ENCODE peak calls at places on chromosomes 7 and 10, in six cellular contexts. H is sigmoid colon; A is right lobe of liver; P is fibroblast of the aortic adventitia; I is CD4-positive, alpha-beta T cell; X is neural crest cell. O is an unnamed sample.
A peak's percentile ranks its signal among the peaks of the same experiment; 100 is the strongest.

GRCh38 chr10:119454231-119454804 is 88.2 kb downstream of the RGS10 start:
- DNase-seq in H (no peak), A (no peak), P (no peak), I (no peak), X (no peak), O (no peak)

GRCh38 chr10:45155784-45156183 is 155.1 kb downstream of the ZNF22 start:
- DNase-seq in H (no peak), A (no peak), P (no peak), I (no peak), X (no peak), O (no peak)

GRCh38 chr7:44235582-44236332 is 35.0 kb downstream of the YKT6 start:
- DNase-seq in H (no peak), A (no peak), P (no peak), I (no peak), X (no peak), O (no peak)

GRCh38 chr10:85600744-85601081 is 765.9 kb downstream of the GRID1 start:
- DNase-seq in H (no peak), A (peak; percentile 14), P (no peak), I (no peak), X (no peak), O (no peak)

GRCh38 chr7:90579181-90579688 is 16.9 kb upstream of the CDK14 start:
- DNase-seq in H (no peak), A (no peak), P (peak; percentile 98), I (no peak), X (no peak), O (peak; percentile 73)

GRCh38 chr10:3398825-3399646 is 226.5 kb upstream of the PITRM1 start:
- DNase-seq in H (no peak), A (no peak), P (no peak), I (no peak), X (peak; percentile 52), O (no peak)

GRCh38 chr7:55887786-55888185 is 530 bp downstream of the ZNF713 start:
- DNase-seq in H (no peak), A (no peak), P (peak; percentile 3), I (peak; percentile 1), X (no peak), O (no peak)

GRCh38 chr10:132962623-132963429 is 20.5 kb upstream of the CFAP46 start:
- DNase-seq in H (no peak), A (no peak), P (peak; percentile 68), I (no peak), X (no peak), O (peak; percentile 31)

GRCh38 chr10:36676321-36677169 is 448.9 kb upstream of the ANKRD30A start:
- DNase-seq in H (no peak), A (no peak), P (peak; percentile 77), I (no peak), X (no peak), O (no peak)

GRCh38 chr7:92685146-92686042 is 95.2 kb upstream of the FAM133B start:
- DNase-seq in H (no peak), A (no peak), P (no peak), I (peak; percentile 19), X (no peak), O (no peak)

GRCh38 chr10:110496553-110497437 is 912 bp upstream of the DUSP5 start:
- DNase-seq in H (no peak), A (no peak), P (no peak), I (no peak), X (no peak), O (no peak)

GRCh38 chr7:2199528-2199927 is 33.2 kb downstream of the MAD1L1 start:
- DNase-seq in H (no peak), A (peak; percentile 37), P (no peak), I (no peak), X (no peak), O (no peak)

GRCh38 chr7:117871778-117872538 is 1.3 kb downstream of the CTTNBP2 start:
- DNase-seq in H (peak; percentile 68), A (no peak), P (peak; percentile 15), I (no peak), X (peak; percentile 7), O (no peak)

GRCh38 chr7:518630-519428 is 817 bp downstream of the PDGFA start:
- DNase-seq in H (peak; percentile 92), A (peak; percentile 87), P (peak; percentile 66), I (peak; percentile 12), X (peak; percentile 46), O (peak; percentile 66)

GRCh38 chr10:49320191-49320590 is 21.2 kb downstream of the C10orf71 start:
- DNase-seq in H (no peak), A (no peak), P (no peak), I (no peak), X (no peak), O (no peak)

GRCh38 chr7:125423444-125424155 is 494.0 kb upstream of the POT1 start:
- DNase-seq in H (no peak), A (no peak), P (peak; percentile 37), I (no peak), X (no peak), O (no peak)

GRCh38 chr7:14748461-14748860 is 154.1 kb downstream of the DGKB start:
- DNase-seq in H (no peak), A (no peak), P (peak; percentile 89), I (no peak), X (no peak), O (peak; percentile 77)

GRCh38 chr10:6173203-6173602 is 29.5 kb upstream of the PFKFB3 start:
- DNase-seq in H (no peak), A (no peak), P (no peak), I (peak; percentile 54), X (no peak), O (no peak)

GRCh38 chr10:133189726-133190125 is 29.7 kb downstream of the KNDC1 start:
- DNase-seq in H (no peak), A (no peak), P (no peak), I (no peak), X (no peak), O (no peak)

GRCh38 chr10:79346388-79347225 is 662 bp upstream of the PPIF start:
- DNase-seq in H (peak; percentile 71), A (peak; percentile 48), P (no peak), I (no peak), X (no peak), O (no peak)

GRCh38 chr10:31927597-31928530 is 767 bp downstream of the ARHGAP12 start:
- DNase-seq in H (peak; percentile 77), A (peak; percentile 70), P (peak; percentile 56), I (peak; percentile 44), X (peak; percentile 33), O (peak; percentile 43)
- TF ChIP-seq CTCF in H (peak; percentile 42), A (no peak), P (peak; percentile 62), I (no peak), X (peak; percentile 47), O (peak; percentile 58)

GRCh38 chr7:12458520-12459131 is 55.0 kb upstream of the VWDE start:
- DNase-seq in H (no peak), A (no peak), P (peak; percentile 53), I (no peak), X (no peak), O (peak; percentile 5)
- TF ChIP-seq CTCF in H (peak; percentile 22), A (peak; percentile 60), P (peak; percentile 70), I (peak; percentile 62), X (peak; percentile 81), O (peak; percentile 76)

GRCh38 chr10:64430690-64431323 is 909.6 kb downstream of the REEP3 start:
- DNase-seq in H (no peak), A (no peak), P (no peak), I (no peak), X (peak; percentile 22), O (no peak)
- TF ChIP-seq CTCF in H (no peak), A (peak; percentile 36), P (no peak), I (no peak), X (peak; percentile 55), O (no peak)

DNA sequence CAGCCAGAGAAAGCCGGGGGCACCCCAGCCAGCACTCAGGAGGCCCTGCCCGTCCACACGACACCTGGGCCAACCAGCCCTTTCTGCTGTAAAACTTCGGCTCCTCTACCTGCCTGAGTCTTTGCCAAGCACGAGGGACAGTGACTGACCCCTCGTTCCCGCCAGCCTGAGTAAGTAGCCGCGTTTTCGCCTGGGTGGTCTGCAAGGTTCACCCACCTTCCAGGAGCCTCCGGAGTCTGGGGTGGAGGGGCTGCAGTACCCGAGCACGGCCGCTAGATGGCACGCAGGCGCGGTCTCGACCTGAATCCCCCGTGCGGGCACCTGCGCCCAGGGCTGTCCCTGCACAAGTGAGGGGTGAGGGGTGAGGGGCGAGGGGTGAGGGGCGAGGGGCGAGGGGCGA is 192.7 kb downstream of the PTPRN2 start:
- DNase-seq in H (no peak), A (no peak), P (no peak), I (peak; percentile 15), X (peak; percentile 77), O (no peak)
- TF ChIP-seq CTCF in H (peak; percentile 75), A (peak; percentile 57), P (no peak), I (peak; percentile 65), X (peak; percentile 71), O (peak; percentile 48)

GRCh38 chr7:48101880-48102448 is 12.9 kb downstream of the UPP1 start:
- DNase-seq in H (no peak), A (no peak), P (no peak), I (no peak), X (no peak), O (no peak)
- TF ChIP-seq CTCF in H (no peak), A (no peak), P (peak; percentile 33), I (peak; percentile 38), X (peak; percentile 33), O (peak; percentile 72)

DNA sequence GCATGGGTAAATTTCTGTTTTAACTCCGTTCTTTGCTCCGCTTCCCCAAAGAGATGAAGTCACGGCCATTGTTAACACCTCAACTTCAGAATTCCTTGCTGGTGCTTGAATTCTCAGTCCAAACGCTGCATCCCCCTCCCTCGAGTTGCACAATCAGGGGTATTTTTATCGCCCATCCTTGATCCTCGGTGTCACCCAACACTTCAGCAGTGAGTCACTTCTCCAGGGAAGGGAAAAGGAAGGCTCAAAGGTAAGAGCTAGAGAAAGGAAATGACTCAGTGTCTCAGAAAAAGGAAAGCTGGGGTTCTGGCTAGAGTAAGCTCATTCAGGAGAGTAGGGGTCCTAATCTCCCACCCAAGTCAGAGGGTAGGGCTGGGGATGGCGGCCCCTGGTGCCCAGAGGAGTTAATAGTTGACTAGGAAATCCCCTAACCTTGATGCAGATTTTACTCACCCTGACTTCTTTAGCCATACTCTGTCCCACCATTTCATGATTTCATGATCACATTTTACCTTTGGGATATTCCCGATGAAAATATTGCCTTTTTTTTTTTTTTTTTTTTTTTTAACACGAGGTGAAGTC is 39.8 kb upstream of the TRIM8 start:
- DNase-seq in H (peak; percentile 56), A (no peak), P (peak; percentile 86), I (no peak), X (no peak), O (peak; percentile 78)
- TF ChIP-seq CTCF in H (no peak), A (no peak), P (no peak), I (no peak), X (no peak), O (peak; percentile 36)

DNA sequence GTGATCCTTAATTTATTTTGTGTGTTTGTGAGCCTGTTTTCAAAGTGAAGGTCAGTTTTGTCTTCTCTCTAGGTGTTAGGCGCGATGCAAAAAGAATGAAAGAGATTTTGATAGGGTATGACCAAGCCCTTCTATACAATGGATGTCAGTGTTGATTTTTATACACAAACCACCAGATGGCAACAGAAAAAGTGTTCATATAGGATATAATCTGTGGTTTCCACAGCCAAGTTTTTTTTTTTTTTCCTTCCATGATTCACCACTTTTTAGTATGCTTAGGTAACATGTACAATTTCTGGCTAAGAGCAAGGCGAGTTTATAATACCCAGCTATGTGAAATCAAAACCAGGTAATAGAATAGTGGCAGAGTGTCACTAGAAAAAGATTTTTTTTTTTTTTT is 8.1 kb downstream of the SDK1 start:
- DNase-seq in H (no peak), A (no peak), P (no peak), I (no peak), X (no peak), O (no peak)
- TF ChIP-seq CTCF in H (no peak), A (no peak), P (no peak), I (no peak), X (no peak), O (no peak)

GRCh38 chr7:94056796-94057207 is 52.6 kb upstream of the BET1 start:
- DNase-seq in H (no peak), A (no peak), P (peak; percentile 92), I (no peak), X (no peak), O (peak; percentile 88)
- TF ChIP-seq CTCF in H (no peak), A (no peak), P (no peak), I (no peak), X (no peak), O (no peak)